ENCODE peak calls at places on chromosomes 16 and 17, in ten cellular contexts. S is esophagus squamous epithelium, C is cardiac fibroblast, W is GM23338, L is heart right ventricle, K is WERI-Rb-1, E is tibial artery, M is BJ, N is fibroblast of lung, G is heart left ventricle. F is an unnamed sample.

GRCh38 chr16:81004646-81005353 is 1.9 kb downstream of the CMC2 start:
- DNase-seq in K (no peak), E (no peak), S (no peak), N (peak), W (peak), C (peak), G (no peak), L (peak), M (no peak), F (peak)

GRCh38 chr16:17211797-17212196 is 259.0 kb downstream of the XYLT1 start:
- DNase-seq in M (no peak), L (no peak), N (no peak), C (no peak), E (no peak), G (no peak), W (peak), S (no peak), K (peak), F (no peak)

GRCh38 chr16:55297910-55298175 is 26.2 kb upstream of the IRX6 start:
- DNase-seq in S (no peak), K (no peak), L (no peak), M (no peak), G (no peak), W (no peak), C (no peak), N (no peak), E (no peak), F (peak)

GRCh38 chr16:88357306-88358032 is 25.3 kb upstream of the ZNF469 start:
- DNase-seq in C (no peak), K (no peak), S (no peak), W (no peak), E (no peak), G (peak), N (no peak), M (peak), L (no peak), F (peak)

GRCh38 chr16:68355447-68356248 is 44.8 kb downstream of the PRMT7 start:
- DNase-seq in G (no peak), L (no peak), S (no peak), C (no peak), W (peak), K (no peak), E (no peak), M (no peak), N (no peak), F (no peak)

GRCh38 chr16:68069511-68070248 is 15.5 kb upstream of the NFATC3 start:
- DNase-seq in W (no peak), G (peak), C (no peak), S (no peak), N (no peak), K (peak), L (peak), M (no peak), E (no peak), F (no peak)

GRCh38 chr16:1790261-1790610 is 3.3 kb downstream of the IGFALS start:
- DNase-seq in W (no peak), E (no peak), K (no peak), S (no peak), L (no peak), M (no peak), N (no peak), G (no peak), C (no peak), F (no peak)

GRCh38 chr17:57861000-57861736 is 11.3 kb upstream of the MRPS23 start:
- DNase-seq in S (peak), K (peak), W (peak), G (peak), M (no peak), E (peak), C (no peak), N (peak), L (peak), F (no peak)

GRCh38 chr17:71085238-71086033 is 916.1 kb downstream of the KCNJ2 start:
- DNase-seq in E (no peak), W (peak), L (no peak), G (no peak), K (peak), S (no peak), N (peak), M (no peak), C (no peak), F (no peak)

GRCh38 chr16:75064403-75065148 is 52.0 kb downstream of the LDHD start:
- DNase-seq in G (no peak), W (no peak), K (no peak), N (no peak), E (no peak), S (no peak), M (no peak), C (no peak), L (no peak), F (no peak)

GRCh38 chr17:38450699-38451029 is 22.4 kb downstream of the ARHGAP23 start:
- DNase-seq in L (no peak), M (no peak), C (no peak), N (no peak), W (no peak), S (no peak), E (no peak), K (no peak), G (no peak), F (no peak)

GRCh38 chr16:76639685-76640289 is 362.6 kb downstream of the CNTNAP4 start:
- DNase-seq in L (no peak), G (no peak), C (peak), M (no peak), W (peak), N (peak), S (no peak), K (peak), E (no peak), F (no peak)

GRCh38 chr17:52606098-52606497 is 447.6 kb upstream of the CA10 start:
- DNase-seq in L (no peak), M (no peak), G (no peak), S (no peak), W (no peak), E (no peak), C (peak), N (no peak), K (no peak), F (no peak)

GRCh38 chr17:81153340-81153803 is 11.9 kb upstream of the PVALEF start:
- DNase-seq in C (peak), S (no peak), K (no peak), M (no peak), G (peak), E (no peak), L (peak), N (peak), W (no peak), F (no peak)

GRCh38 chr17:15298176-15298575 is 33.0 kb upstream of the PMP22 start:
- DNase-seq in M (no peak), G (no peak), E (no peak), C (peak), L (no peak), S (no peak), K (no peak), W (no peak), N (peak), F (no peak)

GRCh38 chr17:81731271-81731670 is 19.2 kb downstream of the SLC25A10 start:
- DNase-seq in C (peak), W (no peak), M (peak), S (no peak), L (no peak), G (no peak), N (no peak), K (peak), E (no peak), F (peak)

GRCh38 chr17:82973456-82974135 is 105.8 kb upstream of the METRNL start:
- DNase-seq in C (no peak), G (no peak), K (no peak), L (no peak), W (no peak), E (no peak), S (no peak), M (no peak), N (no peak), F (no peak)

GRCh38 chr17:75723201-75723930 is 2.1 kb downstream of the ITGB4 start:
- DNase-seq in G (peak), E (no peak), N (no peak), C (no peak), S (no peak), K (no peak), M (no peak), W (no peak), L (no peak), F (no peak)

GRCh38 chr16:84654238-84654637 is 5.9 kb downstream of the KLHL36 start:
- DNase-seq in S (no peak), E (no peak), W (no peak), G (no peak), C (no peak), L (no peak), K (no peak), M (no peak), N (no peak), F (no peak)

GRCh38 chr17:17546399-17547185 is 44.9 kb downstream of the PEMT start:
- DNase-seq in G (peak), N (no peak), K (no peak), E (no peak), L (no peak), C (no peak), S (no peak), W (no peak), M (no peak), F (no peak)

GRCh38 chr17:28247671-28248556 is 71.1 kb upstream of the TMEM97 start:
- DNase-seq in N (no peak), W (peak), E (no peak), C (no peak), G (no peak), L (no peak), K (peak), S (no peak), M (no peak), F (no peak)

GRCh38 chr17:46822388-46822921 is 4.0 kb upstream of the WNT3 start:
- DNase-seq in L (no peak), E (no peak), K (no peak), N (no peak), G (no peak), S (no peak), C (no peak), M (no peak), W (peak), F (no peak)
- TF ChIP-seq CTCF in L (peak), E (no peak), K (peak), N (peak), G (peak), S (peak), C (peak), M (peak), W (peak), F (peak)

DNA sequence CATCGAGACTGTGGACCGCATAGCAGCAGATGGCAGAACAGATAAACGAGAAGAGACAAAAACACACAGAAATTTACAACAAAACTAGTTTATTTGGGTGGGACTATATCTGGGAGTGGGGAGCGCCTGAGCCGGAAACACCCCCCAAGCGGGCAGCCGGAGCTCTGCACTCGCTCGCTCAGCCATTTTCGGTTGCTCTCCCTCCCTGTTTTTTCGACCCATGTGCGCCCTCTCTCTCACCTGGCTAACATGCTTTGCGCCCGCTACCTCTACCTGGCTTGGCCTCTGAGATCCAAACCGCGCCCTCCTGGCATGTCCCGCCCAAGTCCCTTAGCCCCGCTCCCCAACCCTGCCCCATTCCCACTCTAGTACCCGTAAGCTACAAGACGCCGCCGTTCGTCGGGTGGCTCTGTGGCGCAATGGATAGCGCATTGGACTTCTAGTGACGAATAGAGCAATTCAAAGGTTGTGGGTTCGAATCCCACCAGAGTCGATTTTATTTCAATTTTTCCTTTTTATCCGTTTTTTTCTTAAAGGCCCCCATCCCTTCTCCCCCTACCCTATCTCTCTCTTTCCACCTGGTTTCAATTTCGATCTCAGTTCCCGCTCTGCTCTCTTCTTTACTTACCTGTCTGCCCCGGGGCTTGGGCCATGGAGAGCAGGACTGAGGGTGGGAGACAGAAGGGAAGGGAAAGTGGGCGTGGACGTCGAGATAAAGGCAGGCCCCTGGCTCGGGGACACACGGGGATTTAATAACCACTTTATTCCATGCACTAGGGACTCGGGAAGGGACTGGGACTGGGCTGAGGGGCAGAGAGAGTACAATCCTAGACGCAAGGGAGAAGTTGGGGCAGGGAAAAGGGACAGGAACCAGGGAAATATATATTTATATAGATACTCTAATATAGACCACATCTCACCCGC is 2.5 kb upstream of the ALOXE3 start:
- DNase-seq in E (no peak), S (no peak), W (peak), L (peak), C (peak), M (no peak), G (peak), N (peak), K (peak), F (no peak)
- H3K4me3 ChIP-seq in E (peak), S (peak), W (peak), L (peak), C (peak), M (peak), G (peak), N (peak), K (peak), F (peak)

DNA sequence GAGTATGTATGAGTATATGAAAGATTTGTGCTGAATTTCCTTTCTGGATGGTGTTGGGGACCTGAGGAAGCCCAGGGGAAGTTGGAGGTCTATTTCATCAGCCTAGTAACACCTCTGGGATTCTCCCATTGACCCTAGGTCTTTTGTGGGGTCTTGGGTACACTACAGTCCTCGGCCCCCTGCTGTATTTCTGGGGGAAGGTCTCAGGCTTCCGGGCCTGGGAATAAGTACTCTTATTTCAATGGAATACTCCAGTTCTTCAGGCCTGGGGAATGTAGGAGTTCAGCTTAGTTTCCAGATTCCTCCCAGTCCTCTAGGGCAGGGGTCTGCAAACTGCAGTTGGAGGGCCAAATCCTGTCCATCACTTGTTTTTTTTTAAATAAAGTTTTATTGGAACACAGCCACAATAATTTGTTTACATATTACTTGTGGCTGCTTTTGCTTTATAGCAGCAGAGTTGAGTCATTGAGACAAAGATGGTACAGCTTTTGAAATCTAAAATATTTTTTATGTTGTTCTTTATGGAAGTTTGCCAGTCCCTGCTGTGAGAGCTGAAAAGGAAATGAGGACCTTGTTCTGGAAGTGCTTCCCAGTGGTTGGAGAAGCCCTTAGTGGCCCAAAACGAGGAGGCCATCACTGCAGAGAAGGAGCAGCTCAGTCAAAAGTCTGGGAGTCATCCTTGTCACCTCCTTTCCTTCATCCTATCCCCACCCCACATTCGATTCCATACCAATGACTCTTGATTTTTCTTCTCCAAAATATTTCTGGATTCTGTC is 142.5 kb upstream of the HS3ST2 start:
- DNase-seq in G (no peak), E (no peak), S (no peak), L (no peak), N (peak), W (peak), C (peak), K (no peak), M (no peak), F (no peak)
- TF ChIP-seq CTCF in G (no peak), E (no peak), S (no peak), L (no peak), N (no peak), W (no peak), C (no peak), K (no peak), M (no peak), F (no peak)

GRCh38 chr16:14310519-14310991 is 239.4 kb downstream of the MRTFB start:
- DNase-seq in E (no peak), S (no peak), K (no peak), W (peak), N (peak), G (no peak), L (no peak), M (no peak), C (peak), F (no peak)

GRCh38 chr16:14307623-14308356 is 236.7 kb downstream of the MRTFB start:
- DNase-seq in M (no peak), G (peak), N (no peak), S (no peak), W (peak), C (no peak), L (peak), K (no peak), E (peak), F (no peak)

GRCh38 chr16:14309906-14310305 is 238.8 kb downstream of the MRTFB start:
- DNase-seq in M (no peak), C (peak), K (no peak), L (no peak), G (no peak), S (no peak), E (no peak), W (no peak), N (peak), F (no peak)

GRCh38 chr16:14308357-14308723 is 237.2 kb downstream of the MRTFB start:
- DNase-seq in K (no peak), N (no peak), E (no peak), W (no peak), C (no peak), G (no peak), S (no peak), M (no peak), L (no peak), F (no peak)

DNA sequence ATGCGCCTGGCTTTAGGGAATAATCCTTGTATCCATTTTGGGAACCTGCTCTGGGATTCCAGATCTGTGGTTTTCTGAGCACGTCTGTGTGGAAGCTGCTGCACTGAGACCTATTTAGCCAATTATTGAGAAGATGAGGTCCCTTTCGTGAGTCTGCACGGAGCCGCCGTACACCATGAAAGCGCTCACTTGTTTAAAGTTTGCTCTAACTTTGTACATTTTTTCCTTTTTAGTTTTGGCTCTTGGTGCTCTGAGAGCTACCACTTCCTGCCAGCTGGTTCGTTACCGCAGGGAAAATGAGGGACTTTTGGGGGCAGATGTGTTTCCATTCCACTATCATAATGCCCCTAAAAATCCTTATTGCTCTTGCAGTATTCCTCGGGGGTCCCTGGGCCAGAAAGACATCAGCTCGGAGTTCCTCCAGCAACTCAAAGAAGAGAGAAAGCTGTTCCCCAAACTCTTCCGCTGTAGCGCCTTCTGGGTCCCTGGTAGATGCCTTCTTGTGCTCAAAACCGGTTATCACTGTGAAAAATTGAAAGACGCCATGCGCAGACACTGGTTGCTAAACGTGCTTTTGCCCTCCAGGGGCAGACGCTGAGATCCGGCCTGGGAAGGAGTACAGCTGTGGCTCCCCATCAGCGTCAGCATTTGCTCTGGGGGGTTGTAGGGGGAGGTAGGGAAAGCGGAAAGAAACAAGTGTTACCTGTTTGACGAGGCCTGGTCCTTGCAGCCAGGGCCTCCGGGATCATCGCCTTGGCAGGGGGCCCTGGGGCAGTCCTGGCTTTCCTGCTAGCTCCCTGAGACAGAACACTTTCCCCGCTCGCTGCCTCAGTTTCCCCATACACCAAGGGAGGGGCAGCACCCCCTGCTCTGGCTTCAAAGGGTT is 238.1 kb downstream of the MRTFB start:
- DNase-seq in N (peak), K (no peak), E (no peak), S (no peak), M (no peak), C (no peak), L (no peak), G (no peak), W (peak), F (no peak)
- H3K4me3 ChIP-seq in N (no peak), K (no peak), E (no peak), S (no peak), M (peak), C (no peak), L (no peak), G (peak), W (peak), F (no peak)

DNA sequence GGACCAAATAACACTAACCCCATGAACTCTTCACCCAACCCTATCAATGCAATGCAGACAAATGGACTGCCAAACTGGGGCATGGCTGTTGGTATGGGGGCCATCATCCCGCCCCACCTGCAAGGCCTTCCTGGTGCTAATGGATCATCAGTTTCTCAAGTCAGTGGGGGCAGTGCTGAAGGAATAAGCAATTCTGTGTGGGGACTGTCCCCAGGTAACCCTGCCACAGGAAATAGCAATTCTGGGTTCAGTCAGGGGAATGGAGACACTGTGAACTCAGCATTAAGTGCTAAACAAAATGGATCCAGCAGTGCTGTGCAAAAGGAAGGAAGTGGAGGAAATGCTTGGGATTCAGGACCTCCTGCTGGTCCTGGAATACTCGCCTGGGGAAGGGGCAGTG is 78.9 kb downstream of the TMC6 start:
- DNase-seq in G (no peak), L (no peak), C (no peak), N (no peak), S (no peak), K (no peak), M (no peak), E (no peak), W (no peak), F (no peak)
- TF ChIP-seq CTCF in G (no peak), L (no peak), C (no peak), N (no peak), S (no peak), K (no peak), M (no peak), E (no peak), W (no peak), F (no peak)

GRCh38 chr17:78921437-78921971 is 3.7 kb downstream of the TIMP2 start:
- DNase-seq in E (peak), K (no peak), C (peak), L (peak), W (no peak), N (no peak), S (no peak), G (peak), M (no peak), F (no peak)
- H3K4me3 ChIP-seq in E (peak), K (no peak), C (no peak), L (no peak), W (no peak), N (peak), S (no peak), G (peak), M (no peak), F (no peak)

F was measured in AG09309.